ENCODE peak calls at places on chromosomes 3 and 15, in ten cellular contexts. One of them, this sample, is unnamed.
A peak's percentile ranks its signal among the peaks of the same experiment; 100 is the strongest.

GRCh38 chr3:67381667-67382272 is 272.6 kb downstream of the SUCLG2 start:
- DNase-seq in ELR: peak; percentile 53
- DNase-seq in left colon: no peak
- DNase-seq in NCI-H524: peak; percentile 38
- DNase-seq in NAMALWA: peak; percentile 35
- DNase-seq in CD4-positive, alpha-beta T cell: no peak
- DNase-seq in naive thymus-derived CD8-positive, alpha-beta T cell: no peak
- DNase-seq in HEK293T: peak; percentile 15
- DNase-seq in stimulated activated CD8-positive, alpha-beta memory T cell treated with anti-CD3 and anti-CD28 coated beads, Interleukin-4, amount 100 ng/mL, for 1 hour: no peak
- DNase-seq in activated naive CD8-positive, alpha-beta T cell treated with anti-CD3 and anti-CD28 coated beads, Interleukin-2, amount 50 U/mL, for 24 hours: peak; percentile 16
- DNase-seq in this sample: no peak

GRCh38 chr3:63662500-63662899 is 10.0 kb downstream of the SNTN start:
- DNase-seq in ELR: no peak
- DNase-seq in left colon: peak; percentile 6
- DNase-seq in NCI-H524: peak; percentile 13
- DNase-seq in NAMALWA: no peak
- DNase-seq in CD4-positive, alpha-beta T cell: no peak
- DNase-seq in naive thymus-derived CD8-positive, alpha-beta T cell: no peak
- DNase-seq in HEK293T: no peak
- DNase-seq in stimulated activated CD8-positive, alpha-beta memory T cell treated with anti-CD3 and anti-CD28 coated beads, Interleukin-4, amount 100 ng/mL, for 1 hour: no peak
- DNase-seq in activated naive CD8-positive, alpha-beta T cell treated with anti-CD3 and anti-CD28 coated beads, Interleukin-2, amount 50 U/mL, for 24 hours: no peak
- DNase-seq in this sample: no peak

GRCh38 chr3:81758275-81758674 is 3.2 kb downstream of the GBE1 start:
- DNase-seq in ELR: peak; percentile 53
- DNase-seq in left colon: no peak
- DNase-seq in NCI-H524: no peak
- DNase-seq in NAMALWA: no peak
- DNase-seq in CD4-positive, alpha-beta T cell: no peak
- DNase-seq in naive thymus-derived CD8-positive, alpha-beta T cell: no peak
- DNase-seq in HEK293T: no peak
- DNase-seq in stimulated activated CD8-positive, alpha-beta memory T cell treated with anti-CD3 and anti-CD28 coated beads, Interleukin-4, amount 100 ng/mL, for 1 hour: no peak
- DNase-seq in activated naive CD8-positive, alpha-beta T cell treated with anti-CD3 and anti-CD28 coated beads, Interleukin-2, amount 50 U/mL, for 24 hours: no peak
- DNase-seq in this sample: no peak

GRCh38 chr3:117903226-117903625 is 1131.4 kb downstream of the IGSF11 start:
- DNase-seq in ELR: peak; percentile 3
- DNase-seq in left colon: no peak
- DNase-seq in NCI-H524: no peak
- DNase-seq in NAMALWA: no peak
- DNase-seq in CD4-positive, alpha-beta T cell: no peak
- DNase-seq in naive thymus-derived CD8-positive, alpha-beta T cell: no peak
- DNase-seq in HEK293T: no peak
- DNase-seq in stimulated activated CD8-positive, alpha-beta memory T cell treated with anti-CD3 and anti-CD28 coated beads, Interleukin-4, amount 100 ng/mL, for 1 hour: no peak
- DNase-seq in activated naive CD8-positive, alpha-beta T cell treated with anti-CD3 and anti-CD28 coated beads, Interleukin-2, amount 50 U/mL, for 24 hours: no peak
- DNase-seq in this sample: no peak

GRCh38 chr15:26996250-26996649 is 25.3 kb downstream of the GABRG3 start:
- DNase-seq in ELR: no peak
- DNase-seq in left colon: no peak
- DNase-seq in NCI-H524: no peak
- DNase-seq in NAMALWA: no peak
- DNase-seq in CD4-positive, alpha-beta T cell: no peak
- DNase-seq in naive thymus-derived CD8-positive, alpha-beta T cell: no peak
- DNase-seq in HEK293T: no peak
- DNase-seq in stimulated activated CD8-positive, alpha-beta memory T cell treated with anti-CD3 and anti-CD28 coated beads, Interleukin-4, amount 100 ng/mL, for 1 hour: no peak
- DNase-seq in activated naive CD8-positive, alpha-beta T cell treated with anti-CD3 and anti-CD28 coated beads, Interleukin-2, amount 50 U/mL, for 24 hours: no peak
- DNase-seq in this sample: no peak

GRCh38 chr15:82184776-82185175 is 77.8 kb downstream of the EFL1 start:
- DNase-seq in ELR: no peak
- DNase-seq in left colon: no peak
- DNase-seq in NCI-H524: no peak
- DNase-seq in NAMALWA: no peak
- DNase-seq in CD4-positive, alpha-beta T cell: no peak
- DNase-seq in naive thymus-derived CD8-positive, alpha-beta T cell: no peak
- DNase-seq in HEK293T: no peak
- DNase-seq in stimulated activated CD8-positive, alpha-beta memory T cell treated with anti-CD3 and anti-CD28 coated beads, Interleukin-4, amount 100 ng/mL, for 1 hour: no peak
- DNase-seq in activated naive CD8-positive, alpha-beta T cell treated with anti-CD3 and anti-CD28 coated beads, Interleukin-2, amount 50 U/mL, for 24 hours: no peak
- DNase-seq in this sample: no peak

GRCh38 chr15:93071469-93071891 is 17.5 kb downstream of the RGMA start:
- DNase-seq in ELR: no peak
- DNase-seq in left colon: no peak
- DNase-seq in NCI-H524: no peak
- DNase-seq in NAMALWA: no peak
- DNase-seq in CD4-positive, alpha-beta T cell: no peak
- DNase-seq in naive thymus-derived CD8-positive, alpha-beta T cell: no peak
- DNase-seq in HEK293T: no peak
- DNase-seq in stimulated activated CD8-positive, alpha-beta memory T cell treated with anti-CD3 and anti-CD28 coated beads, Interleukin-4, amount 100 ng/mL, for 1 hour: no peak
- DNase-seq in activated naive CD8-positive, alpha-beta T cell treated with anti-CD3 and anti-CD28 coated beads, Interleukin-2, amount 50 U/mL, for 24 hours: no peak
- DNase-seq in this sample: no peak

GRCh38 chr3:23263796-23264195 is 60.7 kb downstream of the UBE2E2 start:
- DNase-seq in ELR: peak; percentile 89
- DNase-seq in left colon: no peak
- DNase-seq in NCI-H524: no peak
- DNase-seq in NAMALWA: no peak
- DNase-seq in CD4-positive, alpha-beta T cell: no peak
- DNase-seq in naive thymus-derived CD8-positive, alpha-beta T cell: no peak
- DNase-seq in HEK293T: no peak
- DNase-seq in stimulated activated CD8-positive, alpha-beta memory T cell treated with anti-CD3 and anti-CD28 coated beads, Interleukin-4, amount 100 ng/mL, for 1 hour: no peak
- DNase-seq in activated naive CD8-positive, alpha-beta T cell treated with anti-CD3 and anti-CD28 coated beads, Interleukin-2, amount 50 U/mL, for 24 hours: no peak
- DNase-seq in this sample: no peak

GRCh38 chr3:173912126-173912525 is 514.6 kb downstream of the NLGN1 start:
- DNase-seq in ELR: peak; percentile 50
- DNase-seq in left colon: no peak
- DNase-seq in NCI-H524: no peak
- DNase-seq in NAMALWA: no peak
- DNase-seq in CD4-positive, alpha-beta T cell: no peak
- DNase-seq in naive thymus-derived CD8-positive, alpha-beta T cell: no peak
- DNase-seq in HEK293T: no peak
- DNase-seq in stimulated activated CD8-positive, alpha-beta memory T cell treated with anti-CD3 and anti-CD28 coated beads, Interleukin-4, amount 100 ng/mL, for 1 hour: no peak
- DNase-seq in activated naive CD8-positive, alpha-beta T cell treated with anti-CD3 and anti-CD28 coated beads, Interleukin-2, amount 50 U/mL, for 24 hours: no peak
- DNase-seq in this sample: no peak

GRCh38 chr15:60760646-60761504 is 281.9 kb upstream of the ICE2 start:
- DNase-seq in ELR: peak; percentile 62
- DNase-seq in left colon: no peak
- DNase-seq in NCI-H524: no peak
- DNase-seq in NAMALWA: no peak
- DNase-seq in CD4-positive, alpha-beta T cell: no peak
- DNase-seq in naive thymus-derived CD8-positive, alpha-beta T cell: no peak
- DNase-seq in HEK293T: no peak
- DNase-seq in stimulated activated CD8-positive, alpha-beta memory T cell treated with anti-CD3 and anti-CD28 coated beads, Interleukin-4, amount 100 ng/mL, for 1 hour: no peak
- DNase-seq in activated naive CD8-positive, alpha-beta T cell treated with anti-CD3 and anti-CD28 coated beads, Interleukin-2, amount 50 U/mL, for 24 hours: no peak
- DNase-seq in this sample: no peak

GRCh38 chr3:24682141-24682547 is 187.5 kb upstream of the THRB start:
- DNase-seq in ELR: peak; percentile 36
- DNase-seq in left colon: no peak
- DNase-seq in NCI-H524: no peak
- DNase-seq in NAMALWA: no peak
- DNase-seq in CD4-positive, alpha-beta T cell: no peak
- DNase-seq in naive thymus-derived CD8-positive, alpha-beta T cell: no peak
- DNase-seq in HEK293T: no peak
- DNase-seq in stimulated activated CD8-positive, alpha-beta memory T cell treated with anti-CD3 and anti-CD28 coated beads, Interleukin-4, amount 100 ng/mL, for 1 hour: no peak
- DNase-seq in activated naive CD8-positive, alpha-beta T cell treated with anti-CD3 and anti-CD28 coated beads, Interleukin-2, amount 50 U/mL, for 24 hours: no peak
- DNase-seq in this sample: no peak

GRCh38 chr3:156820687-156821070 is 5.5 kb upstream of the LEKR1 start:
- DNase-seq in ELR: peak; percentile 10
- DNase-seq in left colon: no peak
- DNase-seq in NCI-H524: no peak
- DNase-seq in NAMALWA: peak; percentile 58
- DNase-seq in CD4-positive, alpha-beta T cell: no peak
- DNase-seq in naive thymus-derived CD8-positive, alpha-beta T cell: no peak
- DNase-seq in HEK293T: no peak
- DNase-seq in stimulated activated CD8-positive, alpha-beta memory T cell treated with anti-CD3 and anti-CD28 coated beads, Interleukin-4, amount 100 ng/mL, for 1 hour: no peak
- DNase-seq in activated naive CD8-positive, alpha-beta T cell treated with anti-CD3 and anti-CD28 coated beads, Interleukin-2, amount 50 U/mL, for 24 hours: no peak
- DNase-seq in this sample: no peak

GRCh38 chr3:105868745-105869530 is at the start of gene CBLB:
- DNase-seq in ELR: peak; percentile 96
- DNase-seq in left colon: peak; percentile 90
- DNase-seq in NCI-H524: peak; percentile 97
- DNase-seq in NAMALWA: peak; percentile 93
- DNase-seq in CD4-positive, alpha-beta T cell: peak; percentile 67
- DNase-seq in naive thymus-derived CD8-positive, alpha-beta T cell: peak; percentile 75
- DNase-seq in HEK293T: peak; percentile 87
- DNase-seq in stimulated activated CD8-positive, alpha-beta memory T cell treated with anti-CD3 and anti-CD28 coated beads, Interleukin-4, amount 100 ng/mL, for 1 hour: peak; percentile 44
- DNase-seq in activated naive CD8-positive, alpha-beta T cell treated with anti-CD3 and anti-CD28 coated beads, Interleukin-2, amount 50 U/mL, for 24 hours: peak; percentile 80
- DNase-seq in this sample: peak; percentile 94